ENCODE peak calls at places on chromosomes 3 and 15, in six cellular contexts. T is fibroblast of lung, W is ovary, L is heart left ventricle, J is neural progenitor cell, Q is endothelial cell of umbilical vein. H is an unnamed sample. For H3K4me1, the result is how much of the 10 kb centered on the place peaks cover.

GRCh38 chr3:57952208-57952631 is 56.0 kb upstream of the FLNB start:
- DNase-seq in T (peak), W (peak), L (peak), J (peak), Q (peak), H (peak)

GRCh38 chr3:139930201-139930600 is 4.8 kb upstream of the CLSTN2 start:
- DNase-seq in T (peak), W (no peak), L (no peak), J (no peak), Q (no peak), H (no peak)

GRCh38 chr3:159786489-159787181 is 202.0 kb upstream of the IL12A start:
- DNase-seq in T (peak), W (no peak), L (no peak), J (no peak), Q (no peak), H (peak)

GRCh38 chr3:139835830-139836655 is 98.9 kb upstream of the CLSTN2 start:
- DNase-seq in T (no peak), W (no peak), L (no peak), J (no peak), Q (no peak), H (no peak)

GRCh38 chr3:18302517-18302916 is 122.6 kb downstream of the SATB1 start:
- DNase-seq in T (peak), W (no peak), L (no peak), J (no peak), Q (no peak), H (peak)

GRCh38 chr15:63918317-63918672 is 84.5 kb upstream of the HERC1 start:
- DNase-seq in T (no peak), W (no peak), L (no peak), J (no peak), Q (no peak), H (no peak)

GRCh38 chr15:59616390-59616789 is 4.8 kb downstream of the GCNT3 start:
- DNase-seq in T (no peak), W (no peak), L (no peak), J (no peak), Q (no peak), H (peak)

GRCh38 chr3:57545636-57546268 is 1.6 kb upstream of the DNAH12 start:
- DNase-seq in T (peak), W (peak), L (peak), J (peak), Q (no peak), H (peak)

GRCh38 chr15:94970831-94971230 is 739.5 kb downstream of the MCTP2 start:
- DNase-seq in T (no peak), W (no peak), L (no peak), J (no peak), Q (no peak), H (no peak)

GRCh38 chr3:108103040-108103751 is 12.4 kb upstream of the CD47 start:
- DNase-seq in T (no peak), W (no peak), L (no peak), J (no peak), Q (no peak), H (no peak)

GRCh38 chr3:134327594-134327975 is 46.7 kb downstream of the AMOTL2 start:
- DNase-seq in T (peak), W (no peak), L (no peak), J (no peak), Q (peak), H (no peak)

GRCh38 chr3:190534986-190535385 is 21.1 kb downstream of the IL1RAP start:
- DNase-seq in T (peak), W (no peak), L (no peak), J (no peak), Q (peak), H (no peak)

GRCh38 chr15:60121845-60122244 is 117.7 kb downstream of the FOXB1 start:
- DNase-seq in T (no peak), W (no peak), L (no peak), J (no peak), Q (no peak), H (no peak)

GRCh38 chr3:195548046-195548445 is 4.9 kb upstream of the PPP1R2 start:
- DNase-seq in T (no peak), W (no peak), L (no peak), J (no peak), Q (no peak), H (no peak)

GRCh38 chr3:62605413-62606068 is 232.2 kb upstream of the FEZF2 start:
- DNase-seq in T (no peak), W (no peak), L (no peak), J (peak), Q (no peak), H (no peak)

GRCh38 chr3:135238866-135239434 is 443.9 kb downstream of the EPHB1 start:
- DNase-seq in T (no peak), W (no peak), L (no peak), J (no peak), Q (no peak), H (no peak)

GRCh38 chr15:52289629-52290081 is 5.9 kb downstream of the MYO5C start:
- DNase-seq in T (peak), W (no peak), L (no peak), J (peak), Q (no peak), H (no peak)

GRCh38 chr15:52483712-52484111 is 45.0 kb downstream of the MYO5A start:
- DNase-seq in T (peak), W (no peak), L (no peak), J (no peak), Q (peak), H (no peak)

GRCh38 chr15:40060241-40060961 is 21.4 kb upstream of the SRP14 start:
- DNase-seq in T (no peak), W (peak), L (peak), J (no peak), Q (no peak), H (no peak)

DNA sequence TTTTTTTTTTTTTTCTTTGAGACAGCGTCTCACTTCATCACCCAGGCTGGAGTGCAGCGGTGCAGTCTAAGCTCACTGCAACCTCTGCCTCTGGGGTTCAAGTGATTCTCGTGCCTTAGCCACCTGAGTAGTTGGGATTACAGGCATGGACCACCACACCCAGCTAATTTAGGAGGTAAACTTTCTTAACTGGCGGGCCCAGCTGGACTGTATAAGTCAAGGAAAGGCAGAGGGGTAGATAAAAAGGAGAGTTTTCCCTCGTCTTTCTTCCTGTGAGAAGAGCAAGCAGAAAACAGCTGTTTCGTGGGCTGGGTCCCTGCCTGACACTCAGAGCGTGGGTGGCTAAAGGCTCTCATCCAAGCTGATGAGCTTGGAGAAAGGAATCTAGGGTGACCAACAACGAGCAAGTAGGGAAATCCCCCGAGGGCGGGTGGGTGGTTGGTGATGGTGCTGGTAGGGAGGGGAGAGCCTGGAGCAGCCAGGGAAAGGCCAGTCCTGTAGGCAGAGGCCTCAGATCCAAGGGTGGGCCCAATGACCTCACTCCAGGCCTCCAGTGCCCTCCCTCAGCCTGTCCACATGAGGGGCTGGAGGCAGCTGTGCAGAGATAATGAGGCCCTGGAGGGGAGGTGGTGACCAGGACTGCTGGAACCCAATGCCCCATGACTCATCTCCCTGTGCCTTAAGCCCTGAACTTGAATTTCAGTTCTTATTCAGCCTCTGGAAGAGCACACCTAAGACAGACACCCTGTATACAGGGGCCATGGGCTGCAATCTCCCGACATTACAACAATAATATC is 43.1 kb upstream of the LIMD1 start:
- DNase-seq in T (peak), W (peak), L (peak), J (no peak), Q (no peak), H (peak)
- H3K27ac ChIP-seq in T (peak), W (no peak), L (peak), J (no peak), Q (no peak), H (peak)

DNA sequence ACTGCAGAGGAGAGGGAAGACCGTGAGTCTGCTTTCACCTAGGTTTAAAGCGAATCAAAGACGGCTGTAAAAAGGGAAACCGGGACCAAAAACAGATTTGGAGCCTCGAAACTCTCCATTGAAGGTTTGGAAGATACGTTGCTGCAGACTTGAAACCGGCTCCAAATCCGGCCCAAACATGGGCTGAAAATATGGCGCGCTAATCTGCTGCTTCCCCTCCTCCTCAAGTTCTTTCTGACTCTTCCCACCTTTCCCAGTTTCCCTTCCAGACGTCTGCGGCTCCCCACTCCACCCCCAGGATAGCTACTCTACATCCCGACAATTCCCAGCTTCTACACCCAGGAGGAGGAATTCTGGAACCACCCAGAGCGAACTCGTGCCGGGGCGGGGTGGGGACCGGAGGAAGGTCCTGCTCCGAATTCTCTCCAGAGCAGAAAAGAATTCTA is 8.7 kb downstream of the EOMES start:
- DNase-seq in T (no peak), W (no peak), L (no peak), J (no peak), Q (no peak), H (no peak)
- H3K4me3 ChIP-seq in T (peak), W (peak), L (peak), J (no peak), Q (peak), H (peak)

GRCh38 chr15:74653426-74654082 is 37.9 kb downstream of the CLK3 start:
- DNase-seq in T (peak), W (no peak), L (no peak), J (no peak), Q (peak), H (no peak)
- H3K4me1 ChIP-seq in T (under half), W (under half), L (under half), J (under half), Q (under half), H (under half)

GRCh38 chr3:66592061-66592875 is 91.4 kb upstream of the LRIG1 start:
- DNase-seq in T (peak), W (no peak), L (no peak), J (peak), Q (no peak), H (no peak)
- H3K27ac ChIP-seq in T (no peak), W (no peak), L (no peak), J (peak), Q (no peak), H (no peak)

GRCh38 chr3:14621093-14621492 is 30.5 kb upstream of the CCDC174 start:
- DNase-seq in T (no peak), W (no peak), L (no peak), J (no peak), Q (no peak), H (no peak)
- H3K4me3 ChIP-seq in T (no peak), W (no peak), L (no peak), J (no peak), Q (no peak), H (no peak)

GRCh38 chr3:126913524-126913923 is 69.4 kb upstream of the PLXNA1 start:
- DNase-seq in T (peak), W (no peak), L (no peak), J (no peak), Q (no peak), H (no peak)

GRCh38 chr3:126912027-126912422 is 70.9 kb upstream of the PLXNA1 start:
- DNase-seq in T (no peak), W (no peak), L (no peak), J (no peak), Q (no peak), H (no peak)

GRCh38 chr3:126912491-126913195 is 70.3 kb upstream of the PLXNA1 start:
- DNase-seq in T (no peak), W (no peak), L (no peak), J (no peak), Q (no peak), H (no peak)

GRCh38 chr3:126910231-126910630 is 72.7 kb upstream of the PLXNA1 start:
- DNase-seq in T (no peak), W (no peak), L (no peak), J (no peak), Q (no peak), H (no peak)

DNA sequence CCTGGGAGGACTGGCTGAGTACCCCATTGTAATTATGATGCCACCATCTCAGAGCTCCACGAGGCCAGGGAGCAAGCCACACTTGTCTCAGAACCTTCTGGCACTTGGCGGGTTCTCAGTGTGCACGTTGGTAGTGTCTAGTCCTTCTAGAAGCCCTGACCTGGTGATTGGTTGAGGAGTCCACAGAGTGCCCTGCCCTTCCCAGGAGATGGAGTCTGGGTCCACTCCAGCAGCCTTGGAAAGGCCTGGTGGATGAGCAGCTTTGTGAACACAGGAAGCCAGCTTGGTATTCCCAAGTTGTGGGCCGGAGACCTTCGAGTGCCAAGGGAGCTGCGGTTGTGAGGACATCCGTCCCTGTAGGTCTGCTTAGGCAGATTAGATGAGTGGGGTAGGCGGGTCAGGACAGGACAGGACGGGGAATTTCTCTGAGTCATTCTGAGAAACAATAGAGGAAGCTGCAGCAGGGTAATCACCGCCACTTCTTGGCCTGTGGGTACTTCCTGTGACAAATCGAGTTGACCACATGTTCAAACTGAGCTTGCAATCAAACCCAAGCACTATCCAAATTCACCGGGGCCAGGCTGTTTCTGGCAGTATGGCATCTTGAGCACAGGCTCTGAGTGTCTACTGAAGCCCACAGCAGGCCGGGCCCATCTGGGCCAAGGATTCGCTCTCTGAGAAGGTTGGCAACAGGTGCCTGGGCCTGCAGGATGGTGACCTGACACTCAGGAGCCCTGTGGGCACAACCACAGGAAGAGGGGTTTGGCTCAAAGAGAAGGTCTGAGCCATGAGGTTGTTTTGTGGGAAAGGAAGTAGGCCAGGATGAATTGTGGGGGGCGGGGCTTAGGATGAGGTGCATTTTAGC is 71.5 kb upstream of the PLXNA1 start:
- DNase-seq in T (peak), W (no peak), L (peak), J (no peak), Q (peak), H (no peak)
- H3K4me1 ChIP-seq in T (under half), W (under half), L (under half), J (under half), Q (under half), H (under half)

GRCh38 chr3:113249601-113250000 is 38.2 kb downstream of the BOC start:
- DNase-seq in T (peak), W (no peak), L (no peak), J (no peak), Q (no peak), H (no peak)

GRCh38 chr3:113245775-113246174 is 34.4 kb downstream of the BOC start:
- DNase-seq in T (peak), W (no peak), L (peak), J (peak), Q (no peak), H (no peak)

GRCh38 chr3:113247664-113248458 is 36.5 kb downstream of the BOC start:
- DNase-seq in T (no peak), W (no peak), L (no peak), J (no peak), Q (no peak), H (no peak)

GRCh38 chr3:113249111-113249510 is 37.8 kb downstream of the BOC start:
- DNase-seq in T (peak), W (no peak), L (no peak), J (no peak), Q (no peak), H (no peak)

DNA sequence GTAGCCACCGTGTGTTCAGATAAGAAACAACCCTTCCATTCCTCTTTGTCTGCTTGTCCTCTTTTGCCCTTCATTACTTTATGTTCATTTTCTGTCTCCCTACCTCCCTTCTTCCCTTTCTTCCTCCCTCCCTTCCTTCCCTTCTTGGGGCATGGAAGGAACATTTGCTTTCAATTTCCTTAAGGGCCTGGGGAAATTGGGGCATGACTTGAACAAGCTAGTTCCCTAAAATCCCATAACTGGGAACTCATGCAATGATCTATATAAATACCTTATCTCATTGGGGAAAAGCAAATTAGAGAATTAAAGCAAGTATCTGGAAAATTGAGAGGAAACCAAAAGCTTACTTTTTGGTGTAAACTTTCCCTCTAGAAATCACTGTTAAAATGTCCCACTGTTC is 35.7 kb downstream of the BOC start:
- DNase-seq in T (no peak), W (no peak), L (no peak), J (no peak), Q (no peak), H (no peak)
- H3K27ac ChIP-seq in T (no peak), W (no peak), L (peak), J (no peak), Q (no peak), H (peak)

GRCh38 chr3:71305246-71306206 is 278.0 kb downstream of the FOXP1 start:
- DNase-seq in T (peak), W (peak), L (peak), J (peak), Q (peak), H (peak)
- H3K4me3 ChIP-seq in T (peak), W (peak), L (peak), J (peak), Q (peak), H (peak)

H was measured in hepatocyte.